ENCODE peak calls at places on chromosomes 12 and 14, in nine cellular contexts. A, W, P, T, E, G, I, N and B are unnamed samples.

GRCh38 chr14:77151245-77151644 is 9.7 kb upstream of the ZDHHC22 start:
- DNase-seq in N (no peak), I (no peak), W (peak; percentile 89), P (peak; percentile 75), E (peak; percentile 71), T (peak; percentile 70), A (peak; percentile 45), G (peak; percentile 39), B (no peak)

GRCh38 chr12:6327159-6327558 is 14.7 kb downstream of the TNFRSF1A start:
- DNase-seq in E (no peak), P (no peak), W (no peak), I (no peak), T (no peak), A (no peak), N (no peak), G (no peak), B (no peak)

GRCh38 chr12:92551853-92552397 is 150.9 kb upstream of the PLEKHG7 start:
- DNase-seq in A (no peak), W (no peak), P (no peak), T (no peak), I (peak; percentile 79), E (peak; percentile 68), G (peak; percentile 60), N (no peak), B (peak; percentile 55)

GRCh38 chr12:56158926-56159461 is 835 bp downstream of the MYL6 start:
- DNase-seq in E (peak; percentile 67), G (peak; percentile 69), I (peak; percentile 22), P (peak; percentile 61), T (peak; percentile 56), W (peak; percentile 83), A (peak; percentile 51), N (no peak), B (peak; percentile 75)

GRCh38 chr12:39062266-39062996 is 157.0 kb upstream of the CPNE8 start:
- DNase-seq in T (no peak), G (no peak), A (no peak), W (peak; percentile 26), N (no peak), P (no peak), I (no peak), E (no peak), B (no peak)

GRCh38 chr14:75514673-75515630 is 7.3 kb upstream of the BATF start:
- DNase-seq in P (peak; percentile 64), A (peak; percentile 24), N (no peak), G (peak; percentile 59), I (peak; percentile 12), T (no peak), W (peak; percentile 60), E (no peak), B (peak; percentile 59)

GRCh38 chr14:29403091-29403490 is 524.6 kb downstream of the PRKD1 start:
- DNase-seq in T (no peak), E (no peak), N (no peak), W (no peak), A (no peak), P (no peak), G (no peak), I (no peak), B (no peak)

GRCh38 chr14:74275265-74275841 is 27.4 kb downstream of the ABCD4 start:
- DNase-seq in I (no peak), E (peak; percentile 19), A (no peak), N (peak; percentile 40), W (no peak), G (peak; percentile 97), T (no peak), P (no peak), B (peak; percentile 91)

GRCh38 chr12:54413284-54414190 is 5.5 kb downstream of the ITGA5 start:
- DNase-seq in G (peak; percentile 69), I (peak; percentile 29), A (peak; percentile 65), E (no peak), N (no peak), P (no peak), T (no peak), W (no peak), B (no peak)

GRCh38 chr14:32692441-32692840 is 246.2 kb upstream of the NPAS3 start:
- DNase-seq in A (no peak), I (no peak), N (no peak), E (no peak), P (no peak), G (no peak), T (no peak), W (no peak), B (no peak)

GRCh38 chr12:202081-202731 is 11.8 kb downstream of the SLC6A12 start:
- DNase-seq in G (no peak), A (no peak), T (no peak), E (peak; percentile 5), I (no peak), N (no peak), P (no peak), W (peak; percentile 82), B (peak; percentile 52)

GRCh38 chr14:50859296-50859624 is 12.6 kb upstream of the ABHD12B start:
- DNase-seq in T (no peak), I (no peak), W (no peak), G (no peak), A (no peak), N (no peak), P (no peak), E (peak; percentile 30), B (no peak)
- H3K4me3 ChIP-seq in T (no peak overlapping the region), I (peak overlapping the region; percentile 10), W (no peak overlapping the region), G (peak overlapping the region; percentile 75), A (peak overlapping the region; percentile 68), N (no peak overlapping the region), P (peak overlapping the region; percentile 76), E (peak overlapping the region; percentile 82), B (peak overlapping the region; percentile 56)

GRCh38 chr14:99758915-99759545 is 34.2 kb upstream of the EML1 start:
- DNase-seq in N (no peak), I (no peak), E (no peak), W (no peak), T (no peak), A (no peak), G (no peak), P (no peak), B (no peak)

GRCh38 chr14:99756796-99757195 is 36.4 kb upstream of the EML1 start:
- DNase-seq in G (peak; percentile 26), W (no peak), E (peak; percentile 19), N (no peak), A (no peak), T (no peak), I (no peak), P (no peak), B (no peak)

GRCh38 chr14:99759546-99759925 is 33.7 kb upstream of the EML1 start:
- DNase-seq in E (no peak), P (no peak), N (no peak), A (no peak), T (no peak), G (no peak), W (no peak), I (no peak), B (no peak)

GRCh38 chr14:99757331-99758070 is 35.7 kb upstream of the EML1 start:
- DNase-seq in A (no peak), W (no peak), E (peak; percentile 98), G (peak; percentile 100), N (peak; percentile 66), T (no peak), I (no peak), P (no peak), B (no peak)

DNA sequence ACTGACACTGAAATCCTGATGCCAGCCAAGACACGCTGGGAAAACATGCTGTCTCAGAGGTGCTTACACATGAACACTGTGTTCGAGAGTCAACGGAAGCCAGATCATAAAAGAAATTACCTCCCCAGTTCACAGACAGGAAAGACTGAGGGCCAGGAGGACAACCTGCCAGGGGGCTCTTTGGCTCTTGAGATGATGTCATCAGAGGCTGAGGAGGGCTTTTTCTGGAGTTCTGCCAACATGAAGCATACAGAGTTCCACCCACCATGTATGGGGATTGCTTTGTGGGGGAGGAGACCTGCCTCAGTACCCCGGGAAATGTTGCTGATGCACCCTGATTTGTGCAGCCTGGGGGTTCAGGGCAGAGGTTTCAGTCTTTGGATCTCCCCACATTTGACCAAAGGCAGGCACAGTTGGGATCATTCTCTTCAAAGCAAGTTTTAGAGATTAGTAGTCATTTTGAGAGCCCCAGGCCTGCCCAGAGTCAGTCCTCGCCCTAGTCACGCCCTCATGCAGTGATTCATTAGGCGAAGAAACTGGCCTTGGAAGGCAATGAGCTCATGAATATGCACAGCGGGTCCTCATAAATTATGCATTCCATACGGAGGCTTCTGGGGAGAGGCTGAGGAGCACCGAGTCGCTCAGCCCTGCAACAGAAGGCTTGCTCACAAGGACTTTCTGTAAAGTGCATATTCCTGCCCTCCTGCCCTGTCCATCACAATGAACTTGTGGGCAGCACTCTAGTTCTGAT is 34.9 kb upstream of the EML1 start:
- DNase-seq in E (peak; percentile 94), P (no peak), T (no peak), A (no peak), N (no peak), I (no peak), W (peak; percentile 74), G (peak; percentile 98), B (peak; percentile 76)
- H3K9me2 ChIP-seq in E (no peaks in the 10 kb centered on the region), P (no peaks in the 10 kb centered on the region), T (no peaks in the 10 kb centered on the region), A (no peaks in the 10 kb centered on the region), N (no peaks in the 10 kb centered on the region), I (no peaks in the 10 kb centered on the region), W (no peaks in the 10 kb centered on the region), G (no peaks in the 10 kb centered on the region), B (no peaks in the 10 kb centered on the region)

DNA sequence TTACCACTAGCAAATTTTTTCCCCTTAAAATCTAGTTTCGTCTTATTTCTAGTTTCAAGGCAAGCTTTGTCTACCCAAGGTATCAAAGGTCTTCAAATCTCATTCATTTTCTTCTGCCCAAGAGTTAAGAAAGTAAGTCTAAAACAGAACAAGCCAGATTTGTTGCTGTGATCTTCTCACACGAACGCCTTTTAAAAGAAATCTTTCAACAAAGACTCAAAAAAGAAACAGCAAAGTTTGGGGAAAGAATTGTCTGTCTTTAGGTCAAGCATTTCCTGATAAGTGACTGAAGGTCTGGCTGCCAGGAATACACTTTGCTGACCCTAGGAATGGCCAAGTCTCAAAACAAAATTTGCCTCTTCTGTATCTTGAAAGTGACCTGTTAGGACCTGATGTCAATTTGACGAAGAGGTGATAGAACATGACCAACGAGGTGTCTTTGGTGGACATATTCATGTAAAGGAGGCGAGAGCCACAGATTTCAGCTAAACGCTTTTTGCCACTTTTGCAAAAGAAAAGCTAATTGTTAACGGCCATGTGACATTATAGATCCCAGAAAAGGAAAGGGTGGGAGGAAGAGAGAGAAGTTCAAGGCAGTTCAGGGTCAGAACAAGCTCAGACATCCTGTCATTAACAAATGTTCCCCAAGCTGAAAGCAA is 1.7 kb downstream of the CDK17 start:
- DNase-seq in I (peak; percentile 24), T (no peak), W (no peak), E (peak; percentile 17), N (no peak), G (peak; percentile 30), A (peak; percentile 29), P (peak; percentile 59), B (no peak)
- H3K4me2 ChIP-seq in I (peak overlapping the region; percentile 87), T (peak overlapping the region; percentile 81), W (peak overlapping the region; percentile 87), E (peak overlapping the region; percentile 95), N (peak overlapping the region; percentile 97), G (peak overlapping the region; percentile 94), A (peak overlapping the region; percentile 98), P (peak overlapping the region; percentile 92), B (peak overlapping the region; percentile 96)

DNA sequence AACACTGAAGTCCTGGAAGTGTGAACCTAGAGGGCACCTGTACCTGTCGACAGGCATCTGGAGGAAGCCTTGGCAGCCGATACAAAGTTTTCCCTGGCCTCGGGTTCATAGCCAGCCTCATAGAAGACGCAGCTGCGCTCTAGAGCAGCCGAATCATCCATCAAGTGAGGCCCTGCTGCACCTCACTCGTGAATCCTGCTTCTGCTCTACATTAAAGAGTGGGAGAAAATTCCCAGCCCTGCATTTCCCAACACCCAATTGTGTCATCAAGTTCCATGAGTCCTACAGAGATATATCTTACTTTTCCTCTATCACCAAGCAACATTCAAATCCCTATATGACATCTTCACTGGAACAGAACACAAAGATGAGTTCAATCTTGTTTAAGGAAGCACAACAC is 139.4 kb downstream of the TTC7B start:
- DNase-seq in T (no peak), I (no peak), G (peak; percentile 65), E (no peak), A (no peak), N (no peak), P (no peak), W (no peak), B (no peak)
- H3K4me3 ChIP-seq in T (no peak overlapping the region), I (no peak overlapping the region), G (no peak overlapping the region), E (no peak overlapping the region), A (no peak overlapping the region), N (no peak overlapping the region), P (no peak overlapping the region), W (no peak overlapping the region), B (no peak overlapping the region)